ENCODE peak calls at places on chromosome 10, in nine cellular contexts. Q is sigmoid colon, M is Peyer's patch, X is cardiac muscle cell, H is foreskin fibroblast, Y is BJ, Z is body of pancreas, D is GM12865, O is Caco-2. U is an unnamed sample.

GRCh38 chr10:6871128-6871527 is 291.1 kb upstream of the PRKCQ start:
- DNase-seq in Q (no peak), M (no peak), X (no peak), H (peak), Y (no peak), Z (no peak), D (no peak), O (no peak), U (peak)

GRCh38 chr10:98886686-98887085 is 349.0 kb downstream of the HPSE2 start:
- DNase-seq in Q (no peak), M (no peak), X (no peak), H (peak), Y (no peak), Z (no peak), D (no peak), O (no peak), U (peak)

GRCh38 chr10:10138685-10139084 is 879.0 kb upstream of the CELF2 start:
- DNase-seq in Q (no peak), M (no peak), X (no peak), H (no peak), Y (no peak), Z (no peak), D (no peak), O (no peak), U (peak)

GRCh38 chr10:116608683-116609594 is 11.8 kb upstream of the PNLIPRP2 start:
- DNase-seq in Q (no peak), M (no peak), X (no peak), H (no peak), Y (no peak), Z (peak), D (no peak), O (no peak), U (no peak)

GRCh38 chr10:52883996-52884871 is 111.7 kb upstream of the MBL2 start:
- DNase-seq in Q (no peak), M (no peak), X (peak), H (peak), Y (no peak), Z (peak), D (peak), O (peak), U (peak)

GRCh38 chr10:80192553-80192952 is 12.8 kb downstream of the ANXA11 start:
- DNase-seq in Q (no peak), M (no peak), X (no peak), H (no peak), Y (no peak), Z (no peak), D (no peak), O (no peak), U (no peak)

GRCh38 chr10:93030409-93030808 is 30.2 kb upstream of the CYP26C1 start:
- DNase-seq in Q (no peak), M (no peak), X (no peak), H (peak), Y (peak), Z (no peak), D (no peak), O (no peak), U (peak)

GRCh38 chr10:14822879-14823755 is 14.7 kb downstream of the CDNF start:
- DNase-seq in Q (no peak), M (peak), X (peak), H (peak), Y (no peak), Z (peak), D (peak), O (no peak), U (peak)

GRCh38 chr10:77385315-77385714 is 252.3 kb downstream of the KCNMA1 start:
- DNase-seq in Q (no peak), M (no peak), X (no peak), H (no peak), Y (no peak), Z (no peak), D (no peak), O (no peak), U (no peak)

GRCh38 chr10:60534791-60535389 is 145.2 kb upstream of the ANK3 start:
- DNase-seq in Q (no peak), M (no peak), X (no peak), H (no peak), Y (no peak), Z (no peak), D (no peak), O (no peak), U (no peak)

GRCh38 chr10:102368072-102368471 is 27.4 kb upstream of the NFKB2 start:
- DNase-seq in Q (no peak), M (no peak), X (no peak), H (no peak), Y (no peak), Z (no peak), D (no peak), O (peak), U (no peak)

GRCh38 chr10:26485150-26485941 is 47.2 kb downstream of the APBB1IP start:
- DNase-seq in Q (no peak), M (no peak), X (peak), H (peak), Y (peak), Z (no peak), D (no peak), O (no peak), U (peak)

GRCh38 chr10:119161680-119162079 is 3.8 kb downstream of the SFXN4 start:
- DNase-seq in Q (peak), M (no peak), X (no peak), H (peak), Y (no peak), Z (no peak), D (peak), O (no peak), U (peak)

GRCh38 chr10:20494474-20494873 is 402.6 kb downstream of the NEBL start:
- DNase-seq in Q (no peak), M (no peak), X (no peak), H (peak), Y (no peak), Z (no peak), D (no peak), O (no peak), U (peak)

DNA sequence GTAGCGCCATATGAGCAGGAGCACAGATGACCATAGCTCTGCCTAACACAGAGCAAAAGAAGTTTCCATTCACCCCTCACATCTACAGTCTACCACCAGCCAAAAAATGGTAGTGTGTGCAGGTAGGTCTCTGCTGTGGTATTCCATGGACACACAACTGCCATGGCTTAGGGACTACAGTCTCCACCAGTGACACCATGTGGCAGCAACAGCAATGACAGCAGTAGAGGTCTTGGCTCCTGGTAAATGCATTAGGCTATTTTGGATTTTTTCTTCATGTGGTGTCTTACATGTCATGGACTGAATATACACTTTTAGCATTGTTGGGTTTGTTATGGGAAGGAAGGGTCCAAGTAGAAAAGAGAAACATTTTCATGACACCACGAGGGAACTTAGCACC is 70.1 kb upstream of the CABCOCO1 start:
- DNase-seq in Q (no peak), M (no peak), X (peak), H (peak), Y (no peak), Z (no peak), D (peak), O (peak), U (peak)
- TF ChIP-seq CTCF in Q (no peak), M (no peak), X (peak), H (peak), Y (peak), Z (no peak), D (peak), O (peak), U (peak)

GRCh38 chr10:31949266-31949665 is 20.6 kb upstream of the ARHGAP12 start:
- DNase-seq in Q (no peak), M (no peak), X (no peak), H (no peak), Y (no peak), Z (no peak), D (no peak), O (no peak), U (no peak)

GRCh38 chr10:31945392-31945791 is 16.8 kb upstream of the ARHGAP12 start:
- DNase-seq in Q (no peak), M (no peak), X (no peak), H (no peak), Y (no peak), Z (no peak), D (no peak), O (no peak), U (no peak)

GRCh38 chr10:31948021-31948420 is 19.4 kb upstream of the ARHGAP12 start:
- DNase-seq in Q (no peak), M (no peak), X (no peak), H (no peak), Y (no peak), Z (no peak), D (no peak), O (no peak), U (no peak)

GRCh38 chr10:31944071-31944433 is 15.4 kb upstream of the ARHGAP12 start:
- DNase-seq in Q (no peak), M (no peak), X (no peak), H (no peak), Y (no peak), Z (peak), D (no peak), O (no peak), U (no peak)

GRCh38 chr10:31947144-31947926 is 18.7 kb upstream of the ARHGAP12 start:
- DNase-seq in Q (peak), M (no peak), X (no peak), H (peak), Y (peak), Z (peak), D (peak), O (peak), U (peak)
- H3K4me3 ChIP-seq in Q (peak), M (no peak), X (no peak), H (peak), Y (no peak), Z (no peak), D (no peak), O (peak), U (no peak)

GRCh38 chr10:91634246-91634645 is 1.4 kb upstream of the PPP1R3C start:
- DNase-seq in Q (no peak), M (no peak), X (no peak), H (no peak), Y (no peak), Z (no peak), D (no peak), O (no peak), U (no peak)
- TF ChIP-seq CTCF in Q (no peak), M (no peak), X (no peak), H (no peak), Y (no peak), Z (no peak), D (no peak), O (no peak), U (no peak)

GRCh38 chr10:33376476-33376875 is 42.0 kb upstream of the NRP1 start:
- DNase-seq in Q (no peak), M (no peak), X (no peak), H (peak), Y (no peak), Z (no peak), D (no peak), O (no peak), U (no peak)

GRCh38 chr10:33377658-33378025 is 43.2 kb upstream of the NRP1 start:
- DNase-seq in Q (no peak), M (no peak), X (no peak), H (peak), Y (peak), Z (no peak), D (no peak), O (no peak), U (peak)

GRCh38 chr10:33373263-33373662 is 38.8 kb upstream of the NRP1 start:
- DNase-seq in Q (no peak), M (no peak), X (no peak), H (no peak), Y (no peak), Z (no peak), D (no peak), O (no peak), U (no peak)

GRCh38 chr10:33381391-33381790 is 46.9 kb upstream of the NRP1 start:
- DNase-seq in Q (no peak), M (no peak), X (no peak), H (peak), Y (no peak), Z (no peak), D (no peak), O (no peak), U (peak)

DNA sequence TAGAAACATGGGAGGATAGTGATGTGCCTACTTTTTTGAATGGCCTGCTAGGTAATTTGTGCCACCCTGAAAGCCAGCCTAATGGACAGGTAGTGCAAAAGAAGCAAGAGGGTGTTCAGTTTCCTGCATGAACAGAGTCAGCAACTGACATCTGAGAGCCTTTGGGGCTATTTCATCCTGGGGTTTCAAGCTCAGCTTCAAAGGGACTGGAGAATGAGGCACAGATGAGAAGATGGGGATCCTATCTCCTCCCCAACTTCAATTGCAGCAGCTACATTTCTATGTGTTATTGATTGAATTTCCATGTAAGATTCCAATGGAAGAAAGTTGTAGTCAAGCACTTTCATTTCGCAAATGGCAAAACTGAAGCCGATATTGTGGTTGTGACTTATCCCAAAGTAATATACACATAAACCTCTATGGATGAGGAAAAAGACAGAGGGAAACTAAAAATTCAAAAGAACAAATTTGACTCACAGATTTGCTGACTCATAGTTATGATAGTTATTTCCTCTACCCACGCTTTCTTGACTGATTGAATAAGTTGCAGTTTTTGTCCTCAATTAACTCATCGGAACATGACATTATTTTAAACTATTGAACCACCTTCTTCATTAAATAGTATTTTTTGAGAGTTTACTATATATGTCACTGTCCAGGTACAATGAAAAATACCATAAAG is 42.6 kb upstream of the NRP1 start:
- DNase-seq in Q (no peak), M (no peak), X (no peak), H (peak), Y (peak), Z (no peak), D (no peak), O (no peak), U (peak)
- H3K4me3 ChIP-seq in Q (no peak), M (no peak), X (no peak), H (peak), Y (no peak), Z (no peak), D (no peak), O (no peak), U (no peak)